ENCODE peak calls at places on chromosomes 5 and 9, in five cellular contexts. One of them, this sample, is unnamed.

GRCh38 chr9:137975527-137975913 is 97.9 kb downstream of the CACNA1B start:
- DNase-seq in ecto neural progenitor cell: no peak
- DNase-seq in T-helper 2 cell: no peak
- DNase-seq in NCI-H1694 treated with DMSO at 0.1 percent for 48 hours: no peak
- DNase-seq in fibroblast of lung: no peak
- DNase-seq in this sample: no peak

GRCh38 chr5:63025679-63026078 is 447.1 kb downstream of the LRRC70 start:
- DNase-seq in ecto neural progenitor cell: no peak
- DNase-seq in NCI-H1694 treated with DMSO at 0.1 percent for 48 hours: no peak
- DNase-seq in T-helper 2 cell: no peak
- DNase-seq in fibroblast of lung: no peak
- DNase-seq in this sample: no peak

GRCh38 chr5:132883261-132883834 is 9.9 kb downstream of the LEAP2 start:
- DNase-seq in NCI-H1694 treated with DMSO at 0.1 percent for 48 hours: peak
- DNase-seq in fibroblast of lung: peak
- DNase-seq in T-helper 2 cell: peak
- DNase-seq in ecto neural progenitor cell: no peak
- DNase-seq in this sample: no peak

GRCh38 chr9:806285-807156 is 35.0 kb upstream of the DMRT1 start:
- DNase-seq in NCI-H1694 treated with DMSO at 0.1 percent for 48 hours: peak
- DNase-seq in T-helper 2 cell: no peak
- DNase-seq in ecto neural progenitor cell: no peak
- DNase-seq in fibroblast of lung: peak
- DNase-seq in this sample: no peak

GRCh38 chr5:1140188-1140817 is 28.4 kb upstream of the SLC12A7 start:
- DNase-seq in T-helper 2 cell: peak
- DNase-seq in NCI-H1694 treated with DMSO at 0.1 percent for 48 hours: peak
- DNase-seq in ecto neural progenitor cell: no peak
- DNase-seq in fibroblast of lung: peak
- DNase-seq in this sample: peak

GRCh38 chr5:33372721-33373120 is 68.0 kb upstream of the TARS1 start:
- DNase-seq in T-helper 2 cell: no peak
- DNase-seq in fibroblast of lung: no peak
- DNase-seq in NCI-H1694 treated with DMSO at 0.1 percent for 48 hours: no peak
- DNase-seq in ecto neural progenitor cell: no peak
- DNase-seq in this sample: no peak

GRCh38 chr9:90881648-90882047 is 80.0 kb downstream of the SYK start:
- DNase-seq in ecto neural progenitor cell: peak
- DNase-seq in fibroblast of lung: no peak
- DNase-seq in T-helper 2 cell: no peak
- DNase-seq in NCI-H1694 treated with DMSO at 0.1 percent for 48 hours: no peak
- DNase-seq in this sample: no peak

GRCh38 chr9:136093331-136093986 is 1.6 kb downstream of the NACC2 start:
- DNase-seq in T-helper 2 cell: no peak
- DNase-seq in ecto neural progenitor cell: no peak
- DNase-seq in NCI-H1694 treated with DMSO at 0.1 percent for 48 hours: no peak
- DNase-seq in fibroblast of lung: no peak
- DNase-seq in this sample: no peak

GRCh38 chr5:176660860-176661641 is 13.8 kb downstream of the TSPAN17 start:
- DNase-seq in T-helper 2 cell: peak
- DNase-seq in fibroblast of lung: peak
- DNase-seq in NCI-H1694 treated with DMSO at 0.1 percent for 48 hours: peak
- DNase-seq in ecto neural progenitor cell: peak
- DNase-seq in this sample: peak

GRCh38 chr5:167709625-167710024 is 581.8 kb upstream of the WWC1 start:
- DNase-seq in T-helper 2 cell: no peak
- DNase-seq in NCI-H1694 treated with DMSO at 0.1 percent for 48 hours: no peak
- DNase-seq in fibroblast of lung: no peak
- DNase-seq in ecto neural progenitor cell: no peak
- DNase-seq in this sample: no peak

GRCh38 chr5:39566891-39567290 is 142.1 kb upstream of the DAB2 start:
- DNase-seq in NCI-H1694 treated with DMSO at 0.1 percent for 48 hours: no peak
- DNase-seq in ecto neural progenitor cell: no peak
- DNase-seq in T-helper 2 cell: no peak
- DNase-seq in fibroblast of lung: no peak
- DNase-seq in this sample: no peak

GRCh38 chr5:150465926-150466325 is 16.4 kb upstream of the RPS14 start:
- DNase-seq in NCI-H1694 treated with DMSO at 0.1 percent for 48 hours: no peak
- DNase-seq in ecto neural progenitor cell: no peak
- DNase-seq in T-helper 2 cell: no peak
- DNase-seq in fibroblast of lung: no peak
- DNase-seq in this sample: no peak

GRCh38 chr5:175706499-175706898 is 48.6 kb downstream of the HRH2 start:
- DNase-seq in ecto neural progenitor cell: no peak
- DNase-seq in fibroblast of lung: no peak
- DNase-seq in T-helper 2 cell: no peak
- DNase-seq in NCI-H1694 treated with DMSO at 0.1 percent for 48 hours: no peak
- DNase-seq in this sample: no peak

GRCh38 chr9:98742325-98743280 is 33.9 kb upstream of the GABBR2 start:
- DNase-seq in ecto neural progenitor cell: no peak
- DNase-seq in fibroblast of lung: peak
- DNase-seq in NCI-H1694 treated with DMSO at 0.1 percent for 48 hours: no peak
- DNase-seq in T-helper 2 cell: no peak
- DNase-seq in this sample: no peak

GRCh38 chr9:89878687-89879086 is 273.9 kb downstream of the GADD45G start:
- DNase-seq in T-helper 2 cell: no peak
- DNase-seq in ecto neural progenitor cell: peak
- DNase-seq in fibroblast of lung: peak
- DNase-seq in NCI-H1694 treated with DMSO at 0.1 percent for 48 hours: peak
- DNase-seq in this sample: no peak

GRCh38 chr9:95024097-95024671 is 293.3 kb downstream of the FANCC start:
- DNase-seq in NCI-H1694 treated with DMSO at 0.1 percent for 48 hours: no peak
- DNase-seq in T-helper 2 cell: no peak
- DNase-seq in fibroblast of lung: no peak
- DNase-seq in ecto neural progenitor cell: no peak
- DNase-seq in this sample: no peak

GRCh38 chr5:115920171-115920725 is 42.0 kb upstream of the LVRN start:
- DNase-seq in T-helper 2 cell: no peak
- DNase-seq in NCI-H1694 treated with DMSO at 0.1 percent for 48 hours: no peak
- DNase-seq in fibroblast of lung: peak
- DNase-seq in ecto neural progenitor cell: no peak
- DNase-seq in this sample: no peak

GRCh38 chr5:142888469-142889085 is 118.4 kb downstream of the ARHGAP26 start:
- DNase-seq in ecto neural progenitor cell: no peak
- DNase-seq in T-helper 2 cell: no peak
- DNase-seq in NCI-H1694 treated with DMSO at 0.1 percent for 48 hours: peak
- DNase-seq in fibroblast of lung: peak
- DNase-seq in this sample: no peak

GRCh38 chr9:93112116-93112863 is 16.3 kb downstream of the CARD19 start:
- DNase-seq in ecto neural progenitor cell: no peak
- DNase-seq in NCI-H1694 treated with DMSO at 0.1 percent for 48 hours: no peak
- DNase-seq in T-helper 2 cell: no peak
- DNase-seq in fibroblast of lung: no peak
- DNase-seq in this sample: no peak

GRCh38 chr9:124758061-124758460 is 13.1 kb downstream of the NR6A1 start:
- DNase-seq in fibroblast of lung: no peak
- DNase-seq in ecto neural progenitor cell: no peak
- DNase-seq in T-helper 2 cell: no peak
- DNase-seq in NCI-H1694 treated with DMSO at 0.1 percent for 48 hours: no peak
- DNase-seq in this sample: no peak

GRCh38 chr9:129584136-129584535 is 36.8 kb downstream of the C9orf50 start:
- DNase-seq in T-helper 2 cell: peak
- DNase-seq in fibroblast of lung: peak
- DNase-seq in ecto neural progenitor cell: peak
- DNase-seq in NCI-H1694 treated with DMSO at 0.1 percent for 48 hours: no peak
- DNase-seq in this sample: peak

GRCh38 chr5:54656261-54656728 is 138.7 kb downstream of the SNX18 start:
- DNase-seq in ecto neural progenitor cell: no peak
- DNase-seq in NCI-H1694 treated with DMSO at 0.1 percent for 48 hours: no peak
- DNase-seq in fibroblast of lung: peak
- DNase-seq in T-helper 2 cell: no peak
- DNase-seq in this sample: no peak

GRCh38 chr5:149799119-149799623 is 69.1 kb downstream of the PPARGC1B start:
- DNase-seq in T-helper 2 cell: no peak
- DNase-seq in ecto neural progenitor cell: no peak
- DNase-seq in NCI-H1694 treated with DMSO at 0.1 percent for 48 hours: no peak
- DNase-seq in fibroblast of lung: peak
- DNase-seq in this sample: no peak

GRCh38 chr5:180644825-180645608 is 4.4 kb downstream of the FLT4 start:
- DNase-seq in ecto neural progenitor cell: no peak
- DNase-seq in NCI-H1694 treated with DMSO at 0.1 percent for 48 hours: no peak
- DNase-seq in fibroblast of lung: no peak
- DNase-seq in T-helper 2 cell: no peak
- DNase-seq in this sample: no peak

GRCh38 chr9:89929721-89930480 is 325.1 kb downstream of the GADD45G start:
- DNase-seq in ecto neural progenitor cell: no peak
- DNase-seq in fibroblast of lung: peak
- DNase-seq in NCI-H1694 treated with DMSO at 0.1 percent for 48 hours: no peak
- DNase-seq in T-helper 2 cell: no peak
- DNase-seq in this sample: no peak

GRCh38 chr5:68529581-68529980 is 314.0 kb downstream of the PIK3R1 start:
- DNase-seq in NCI-H1694 treated with DMSO at 0.1 percent for 48 hours: no peak
- DNase-seq in T-helper 2 cell: no peak
- DNase-seq in fibroblast of lung: no peak
- DNase-seq in ecto neural progenitor cell: no peak
- DNase-seq in this sample: no peak

GRCh38 chr9:116774421-116774820 is 87.3 kb downstream of the TRIM32 start:
- DNase-seq in fibroblast of lung: no peak
- DNase-seq in T-helper 2 cell: no peak
- DNase-seq in NCI-H1694 treated with DMSO at 0.1 percent for 48 hours: no peak
- DNase-seq in ecto neural progenitor cell: no peak
- DNase-seq in this sample: no peak

GRCh38 chr9:21744874-21745273 is 57.6 kb upstream of the MTAP start:
- DNase-seq in NCI-H1694 treated with DMSO at 0.1 percent for 48 hours: no peak
- DNase-seq in fibroblast of lung: peak
- DNase-seq in T-helper 2 cell: no peak
- DNase-seq in ecto neural progenitor cell: no peak
- DNase-seq in this sample: no peak

GRCh38 chr5:130992095-130992494 is 173.0 kb downstream of the HINT1 start:
- DNase-seq in ecto neural progenitor cell: no peak
- DNase-seq in fibroblast of lung: no peak
- DNase-seq in NCI-H1694 treated with DMSO at 0.1 percent for 48 hours: no peak
- DNase-seq in T-helper 2 cell: no peak
- DNase-seq in this sample: no peak

GRCh38 chr9:120912958-120913672 is 13.5 kb downstream of the TRAF1 start:
- DNase-seq in T-helper 2 cell: no peak
- DNase-seq in fibroblast of lung: no peak
- DNase-seq in NCI-H1694 treated with DMSO at 0.1 percent for 48 hours: no peak
- DNase-seq in ecto neural progenitor cell: no peak
- DNase-seq in this sample: no peak

GRCh38 chr5:59035681-59036080 is 452.8 kb downstream of the RAB3C start:
- DNase-seq in T-helper 2 cell: no peak
- DNase-seq in ecto neural progenitor cell: no peak
- DNase-seq in fibroblast of lung: peak
- DNase-seq in NCI-H1694 treated with DMSO at 0.1 percent for 48 hours: peak
- DNase-seq in this sample: no peak

GRCh38 chr9:94560237-94560636 is 5.4 kb downstream of the PCAT7 start:
- DNase-seq in fibroblast of lung: no peak
- DNase-seq in NCI-H1694 treated with DMSO at 0.1 percent for 48 hours: no peak
- DNase-seq in ecto neural progenitor cell: no peak
- DNase-seq in T-helper 2 cell: no peak
- DNase-seq in this sample: no peak

GRCh38 chr9:32004431-32005076 is 379.9 kb upstream of the ACO1 start:
- DNase-seq in ecto neural progenitor cell: no peak
- DNase-seq in T-helper 2 cell: no peak
- DNase-seq in NCI-H1694 treated with DMSO at 0.1 percent for 48 hours: no peak
- DNase-seq in fibroblast of lung: no peak
- DNase-seq in this sample: no peak

GRCh38 chr5:66642538-66642937 is 46.3 kb downstream of the MAST4 start:
- DNase-seq in NCI-H1694 treated with DMSO at 0.1 percent for 48 hours: no peak
- DNase-seq in T-helper 2 cell: no peak
- DNase-seq in ecto neural progenitor cell: no peak
- DNase-seq in fibroblast of lung: no peak
- DNase-seq in this sample: no peak

GRCh38 chr5:111237470-111237869 is 13.3 kb downstream of the CAMK4 start:
- DNase-seq in T-helper 2 cell: no peak
- DNase-seq in NCI-H1694 treated with DMSO at 0.1 percent for 48 hours: no peak
- DNase-seq in fibroblast of lung: peak
- DNase-seq in ecto neural progenitor cell: no peak
- DNase-seq in this sample: no peak

GRCh38 chr5:82549263-82549662 is 271.1 kb upstream of the RPS23 start:
- DNase-seq in fibroblast of lung: peak
- DNase-seq in ecto neural progenitor cell: no peak
- DNase-seq in T-helper 2 cell: no peak
- DNase-seq in NCI-H1694 treated with DMSO at 0.1 percent for 48 hours: peak
- DNase-seq in this sample: no peak

GRCh38 chr5:115243412-115243811 is 19.3 kb downstream of the PGGT1B start:
- DNase-seq in T-helper 2 cell: no peak
- DNase-seq in NCI-H1694 treated with DMSO at 0.1 percent for 48 hours: no peak
- DNase-seq in ecto neural progenitor cell: no peak
- DNase-seq in fibroblast of lung: peak
- DNase-seq in this sample: no peak

GRCh38 chr5:142013734-142014495 is 1.1 kb upstream of the GNPDA1 start:
- DNase-seq in fibroblast of lung: peak
- DNase-seq in ecto neural progenitor cell: no peak
- DNase-seq in T-helper 2 cell: no peak
- DNase-seq in NCI-H1694 treated with DMSO at 0.1 percent for 48 hours: no peak
- DNase-seq in this sample: no peak

GRCh38 chr9:18666348-18666747 is 192.4 kb downstream of the ADAMTSL1 start:
- DNase-seq in T-helper 2 cell: no peak
- DNase-seq in fibroblast of lung: peak
- DNase-seq in ecto neural progenitor cell: no peak
- DNase-seq in NCI-H1694 treated with DMSO at 0.1 percent for 48 hours: no peak
- DNase-seq in this sample: no peak

GRCh38 chr9:14584571-14584970 is 108.7 kb downstream of the ZDHHC21 start:
- DNase-seq in T-helper 2 cell: no peak
- DNase-seq in ecto neural progenitor cell: no peak
- DNase-seq in NCI-H1694 treated with DMSO at 0.1 percent for 48 hours: no peak
- DNase-seq in fibroblast of lung: no peak
- DNase-seq in this sample: no peak